ENCODE peak calls at places on chromosomes 6 and 20, in ten cellular contexts. G is spleen, B is IMR-90, Z is thyroid gland, I is A549, K is suprapubic skin, D is adrenal gland, J is right lobe of liver, O is breast epithelium, M is body of pancreas. S is an unnamed sample.

GRCh38 chr6:21871831-21872230 is 278.3 kb downstream of the SOX4 start:
- DNase-seq in G (no peak), B (no peak), Z (no peak), I (no peak), K (no peak), D (no peak), J (no peak), O (no peak), M (no peak), S (no peak)

GRCh38 chr6:117681321-117681720 is 6.1 kb downstream of the NUS1 start:
- DNase-seq in G (no peak), B (no peak), Z (no peak), I (no peak), K (no peak), D (no peak), J (no peak), O (no peak), M (no peak), S (no peak)

GRCh38 chr6:118783931-118784528 is 109.9 kb upstream of the ASF1A start:
- DNase-seq in G (no peak), B (peak; percentile 46), Z (no peak), I (no peak), K (no peak), D (no peak), J (no peak), O (no peak), M (no peak), S (no peak)

GRCh38 chr6:126066068-126067048 is 80.0 kb downstream of the TRMT11 start:
- DNase-seq in G (no peak), B (no peak), Z (no peak), I (no peak), K (no peak), D (no peak), J (peak; percentile 70), O (no peak), M (no peak), S (peak; percentile 29)

GRCh38 chr6:39961178-39961577 is 26.9 kb upstream of the MOCS1 start:
- DNase-seq in G (no peak), B (peak; percentile 47), Z (no peak), I (no peak), K (no peak), D (no peak), J (no peak), O (no peak), M (peak; percentile 5), S (peak; percentile 84)

GRCh38 chr20:51425347-51426106 is 117.0 kb downstream of the NFATC2 start:
- DNase-seq in G (peak; percentile 79), B (no peak), Z (no peak), I (no peak), K (no peak), D (no peak), J (no peak), O (no peak), M (no peak), S (no peak)

GRCh38 chr6:166277021-166277420 is 31.2 kb downstream of the PRR18 start:
- DNase-seq in G (no peak), B (no peak), Z (peak; percentile 77), I (no peak), K (no peak), D (peak; percentile 33), J (no peak), O (no peak), M (no peak), S (no peak)

GRCh38 chr6:138386897-138387296 is 9.2 kb downstream of the SMIM28 start:
- DNase-seq in G (no peak), B (no peak), Z (no peak), I (no peak), K (no peak), D (no peak), J (no peak), O (no peak), M (no peak), S (no peak)

GRCh38 chr20:6909608-6910007 is 142.1 kb downstream of the BMP2 start:
- DNase-seq in G (no peak), B (no peak), Z (no peak), I (no peak), K (no peak), D (no peak), J (no peak), O (no peak), M (no peak), S (no peak)

GRCh38 chr6:166637001-166637400 is 9.9 kb upstream of the RPS6KA2 start:
- DNase-seq in G (peak; percentile 73), B (no peak), Z (no peak), I (no peak), K (peak; percentile 69), D (no peak), J (no peak), O (no peak), M (no peak), S (no peak)

GRCh38 chr6:70108230-70108629 is 194.7 kb downstream of the COL9A1 start:
- DNase-seq in G (no peak), B (peak; percentile 35), Z (no peak), I (peak; percentile 19), K (no peak), D (no peak), J (no peak), O (no peak), M (no peak), S (no peak)

DNA sequence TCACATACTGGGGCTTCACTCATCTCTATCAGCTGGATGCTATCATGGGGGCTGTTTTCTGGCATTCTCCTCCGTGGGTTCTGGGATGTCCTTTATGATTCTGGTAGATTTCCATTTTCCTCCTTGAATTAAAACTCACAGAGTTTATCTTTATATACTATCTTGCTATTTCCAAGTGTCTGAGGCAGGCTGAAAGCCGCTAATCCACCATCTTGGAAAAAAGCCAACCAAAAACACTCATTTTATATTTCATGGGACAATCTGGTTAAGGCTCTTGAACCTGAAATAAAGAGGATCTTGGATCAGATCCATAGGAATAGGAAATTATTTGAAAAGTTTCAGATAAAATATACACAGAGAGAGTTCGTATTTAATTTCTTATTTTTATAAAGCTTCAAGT is 86.0 kb downstream of the AFG1L start:
- DNase-seq in G (no peak), B (no peak), Z (no peak), I (no peak), K (no peak), D (no peak), J (no peak), O (no peak), M (no peak), S (no peak)
- H3K4me1 ChIP-seq in G (no peaks in the 10 kb centered on the region), B (no peaks in the 10 kb centered on the region), Z (no peaks in the 10 kb centered on the region), I (no peaks in the 10 kb centered on the region), K (peaks cover 8% of the 10 kb centered on the region), D (no peaks in the 10 kb centered on the region), J (no peaks in the 10 kb centered on the region), O (no peaks in the 10 kb centered on the region), M (no peaks in the 10 kb centered on the region), S (no peaks in the 10 kb centered on the region)

GRCh38 chr6:26330835-26331808 is 33.9 kb upstream of the BTN3A2 start:
- DNase-seq in G (no peak), B (peak; percentile 62), Z (no peak), I (peak; percentile 80), K (no peak), D (no peak), J (no peak), O (no peak), M (no peak), S (no peak)
- TF ChIP-seq POLR2A in G (no peak), B (no peak), Z (no peak), I (no peak), K (no peak), D (no peak), J (no peak), O (no peak), M (no peak), S (no peak)

GRCh38 chr6:46651006-46651405 is 1.6 kb downstream of the CYP39A1 start:
- DNase-seq in G (no peak), B (peak; percentile 2), Z (no peak), I (no peak), K (no peak), D (no peak), J (no peak), O (no peak), M (no peak), S (no peak)

GRCh38 chr6:46648869-46649488 is 3.6 kb downstream of the CYP39A1 start:
- DNase-seq in G (no peak), B (no peak), Z (no peak), I (peak; percentile 41), K (no peak), D (no peak), J (no peak), O (no peak), M (no peak), S (no peak)

GRCh38 chr6:46642928-46643751 is 9.5 kb downstream of the CYP39A1 start:
- DNase-seq in G (no peak), B (no peak), Z (no peak), I (no peak), K (no peak), D (no peak), J (no peak), O (no peak), M (no peak), S (no peak)

DNA sequence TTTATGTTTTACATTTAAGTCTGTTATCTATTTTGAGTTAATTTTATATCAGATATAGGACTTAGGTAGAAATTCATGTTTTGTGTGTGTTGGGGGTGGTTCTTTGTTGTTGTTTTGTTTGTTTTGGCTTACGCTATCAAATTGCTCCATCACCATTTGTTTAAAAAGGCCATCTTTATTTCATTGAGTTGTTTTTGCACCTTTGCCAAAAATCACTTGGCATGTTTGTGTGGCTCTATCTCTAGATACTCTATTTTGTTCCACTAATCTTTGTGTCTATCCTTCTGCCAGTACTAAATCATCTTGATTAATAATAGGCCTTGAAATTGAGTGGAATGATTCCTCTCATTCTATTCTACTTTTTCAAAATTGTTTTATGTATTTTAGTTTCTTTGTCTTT is 7.4 kb downstream of the CYP39A1 start:
- DNase-seq in G (no peak), B (no peak), Z (no peak), I (no peak), K (no peak), D (no peak), J (no peak), O (no peak), M (no peak), S (no peak)
- H3K4me1 ChIP-seq in G (no peaks in the 10 kb centered on the region), B (no peaks in the 10 kb centered on the region), Z (no peaks in the 10 kb centered on the region), I (peaks cover 3% of the 10 kb centered on the region), K (no peaks in the 10 kb centered on the region), D (no peaks in the 10 kb centered on the region), J (peaks cover 15% of the 10 kb centered on the region), O (no peaks in the 10 kb centered on the region), M (no peaks in the 10 kb centered on the region), S (peaks cover 3% of the 10 kb centered on the region)

GRCh38 chr6:142845143-142845571 is 99.8 kb downstream of the HIVEP2 start:
- DNase-seq in G (no peak), B (no peak), Z (no peak), I (no peak), K (no peak), D (no peak), J (no peak), O (no peak), M (no peak), S (no peak)

GRCh38 chr6:142846459-142846831 is 98.5 kb downstream of the HIVEP2 start:
- DNase-seq in G (no peak), B (peak; percentile 61), Z (no peak), I (no peak), K (no peak), D (no peak), J (no peak), O (no peak), M (no peak), S (no peak)

GRCh38 chr6:142844065-142844755 is 100.8 kb downstream of the HIVEP2 start:
- DNase-seq in G (no peak), B (peak; percentile 79), Z (no peak), I (no peak), K (no peak), D (no peak), J (no peak), O (no peak), M (no peak), S (no peak)

GRCh38 chr6:142846883-142847287 is 98.1 kb downstream of the HIVEP2 start:
- DNase-seq in G (no peak), B (peak; percentile 95), Z (no peak), I (peak; percentile 39), K (no peak), D (no peak), J (no peak), O (no peak), M (peak; percentile 25), S (no peak)

GRCh38 chr6:142845624-142846458 is 99.1 kb downstream of the HIVEP2 start:
- DNase-seq in G (peak; percentile 91), B (peak; percentile 70), Z (peak; percentile 95), I (peak; percentile 76), K (peak; percentile 83), D (peak; percentile 89), J (peak; percentile 95), O (peak; percentile 79), M (peak; percentile 82), S (no peak)
- TF ChIP-seq POLR2A in G (no peak), B (peak; percentile 0), Z (peak; percentile 27), I (no peak), K (no peak), D (peak; percentile 74), J (peak; percentile 84), O (no peak), M (no peak), S (no peak)

S was measured in esophagus muscularis mucosa.